ENCODE peak calls at places on chromosome 1, in nine cellular contexts. One of them, this sample, is unnamed.

GRCh38 chr1:173009597-173009996 is 41.1 kb downstream of the TNFSF18 start:
- DNase-seq in GM06990: no peak
- DNase-seq in esophagus squamous epithelium: no peak
- DNase-seq in tibial nerve: peak
- DNase-seq in lower lobe of right lung: peak
- DNase-seq in GM10248: no peak
- DNase-seq in fibroblast of lung: no peak
- DNase-seq in fibroblast of pulmonary artery: peak
- DNase-seq in endothelial cell of umbilical vein: peak
- DNase-seq in this sample: no peak

GRCh38 chr1:147549526-147549925 is 8.2 kb downstream of the BCL9 start:
- DNase-seq in fibroblast of pulmonary artery: no peak
- DNase-seq in GM06990: no peak
- DNase-seq in esophagus squamous epithelium: no peak
- DNase-seq in GM10248: no peak
- DNase-seq in lower lobe of right lung: no peak
- DNase-seq in tibial nerve: no peak
- DNase-seq in fibroblast of lung: no peak
- DNase-seq in endothelial cell of umbilical vein: no peak
- DNase-seq in this sample: no peak

GRCh38 chr1:2174348-2175054 is 20.1 kb downstream of the FAAP20 start:
- DNase-seq in esophagus squamous epithelium: no peak
- DNase-seq in lower lobe of right lung: no peak
- DNase-seq in GM06990: no peak
- DNase-seq in fibroblast of pulmonary artery: peak
- DNase-seq in GM10248: peak
- DNase-seq in fibroblast of lung: peak
- DNase-seq in endothelial cell of umbilical vein: peak
- DNase-seq in tibial nerve: peak
- DNase-seq in this sample: peak

GRCh38 chr1:95903060-95903459 is 669.0 kb downstream of the RWDD3 start:
- DNase-seq in GM10248: no peak
- DNase-seq in fibroblast of lung: no peak
- DNase-seq in esophagus squamous epithelium: no peak
- DNase-seq in tibial nerve: no peak
- DNase-seq in fibroblast of pulmonary artery: no peak
- DNase-seq in endothelial cell of umbilical vein: no peak
- DNase-seq in lower lobe of right lung: no peak
- DNase-seq in GM06990: no peak
- DNase-seq in this sample: no peak

GRCh38 chr1:53499257-53500183 is 40.3 kb downstream of the DMRTB1 start:
- DNase-seq in endothelial cell of umbilical vein: no peak
- DNase-seq in GM06990: no peak
- DNase-seq in esophagus squamous epithelium: no peak
- DNase-seq in tibial nerve: no peak
- DNase-seq in fibroblast of lung: no peak
- DNase-seq in GM10248: no peak
- DNase-seq in lower lobe of right lung: no peak
- DNase-seq in fibroblast of pulmonary artery: no peak
- DNase-seq in this sample: no peak

GRCh38 chr1:68332041-68332440 is 99.7 kb upstream of the WLS start:
- DNase-seq in GM06990: no peak
- DNase-seq in fibroblast of lung: no peak
- DNase-seq in fibroblast of pulmonary artery: no peak
- DNase-seq in tibial nerve: no peak
- DNase-seq in esophagus squamous epithelium: no peak
- DNase-seq in endothelial cell of umbilical vein: no peak
- DNase-seq in GM10248: no peak
- DNase-seq in lower lobe of right lung: no peak
- DNase-seq in this sample: no peak

GRCh38 chr1:76950306-76950705 is 83.0 kb downstream of the ST6GALNAC5 start:
- DNase-seq in endothelial cell of umbilical vein: no peak
- DNase-seq in tibial nerve: no peak
- DNase-seq in GM06990: no peak
- DNase-seq in esophagus squamous epithelium: no peak
- DNase-seq in GM10248: no peak
- DNase-seq in fibroblast of pulmonary artery: no peak
- DNase-seq in lower lobe of right lung: no peak
- DNase-seq in fibroblast of lung: no peak
- DNase-seq in this sample: no peak

GRCh38 chr1:186282466-186282865 is 92.6 kb downstream of the TPR start:
- DNase-seq in fibroblast of lung: no peak
- DNase-seq in esophagus squamous epithelium: no peak
- DNase-seq in fibroblast of pulmonary artery: no peak
- DNase-seq in GM06990: no peak
- DNase-seq in tibial nerve: no peak
- DNase-seq in endothelial cell of umbilical vein: no peak
- DNase-seq in GM10248: no peak
- DNase-seq in lower lobe of right lung: no peak
- DNase-seq in this sample: no peak

GRCh38 chr1:17027403-17027802 is 15.7 kb upstream of the ATP13A2 start:
- DNase-seq in tibial nerve: peak
- DNase-seq in endothelial cell of umbilical vein: no peak
- DNase-seq in esophagus squamous epithelium: no peak
- DNase-seq in GM06990: no peak
- DNase-seq in fibroblast of lung: peak
- DNase-seq in lower lobe of right lung: peak
- DNase-seq in GM10248: no peak
- DNase-seq in fibroblast of pulmonary artery: no peak
- DNase-seq in this sample: no peak

GRCh38 chr1:82000221-82000620 is 199.5 kb downstream of the ADGRL2 start:
- DNase-seq in esophagus squamous epithelium: no peak
- DNase-seq in tibial nerve: no peak
- DNase-seq in GM06990: no peak
- DNase-seq in fibroblast of pulmonary artery: no peak
- DNase-seq in GM10248: no peak
- DNase-seq in endothelial cell of umbilical vein: no peak
- DNase-seq in lower lobe of right lung: no peak
- DNase-seq in fibroblast of lung: no peak
- DNase-seq in this sample: no peak

GRCh38 chr1:212853658-212854057 is 4.4 kb upstream of the FLVCR1 start:
- DNase-seq in GM10248: no peak
- DNase-seq in esophagus squamous epithelium: no peak
- DNase-seq in endothelial cell of umbilical vein: no peak
- DNase-seq in lower lobe of right lung: no peak
- DNase-seq in GM06990: no peak
- DNase-seq in tibial nerve: no peak
- DNase-seq in fibroblast of pulmonary artery: no peak
- DNase-seq in fibroblast of lung: no peak
- DNase-seq in this sample: no peak

GRCh38 chr1:119771016-119771415 is 2.3 kb upstream of the HMGCS2 start:
- DNase-seq in fibroblast of pulmonary artery: no peak
- DNase-seq in tibial nerve: no peak
- DNase-seq in fibroblast of lung: no peak
- DNase-seq in esophagus squamous epithelium: no peak
- DNase-seq in GM10248: no peak
- DNase-seq in endothelial cell of umbilical vein: peak
- DNase-seq in GM06990: no peak
- DNase-seq in lower lobe of right lung: no peak
- DNase-seq in this sample: no peak

GRCh38 chr1:39507230-39507928 is 15.9 kb downstream of the BMP8A start:
- DNase-seq in GM06990: no peak
- DNase-seq in fibroblast of lung: no peak
- DNase-seq in lower lobe of right lung: no peak
- DNase-seq in GM10248: no peak
- DNase-seq in endothelial cell of umbilical vein: no peak
- DNase-seq in tibial nerve: no peak
- DNase-seq in esophagus squamous epithelium: no peak
- DNase-seq in fibroblast of pulmonary artery: no peak
- DNase-seq in this sample: peak

GRCh38 chr1:174998569-174999215 is 1.1 kb upstream of the CACYBP start:
- DNase-seq in fibroblast of pulmonary artery: peak
- DNase-seq in endothelial cell of umbilical vein: peak
- DNase-seq in tibial nerve: peak
- DNase-seq in esophagus squamous epithelium: no peak
- DNase-seq in fibroblast of lung: peak
- DNase-seq in GM10248: peak
- DNase-seq in lower lobe of right lung: no peak
- DNase-seq in GM06990: no peak
- DNase-seq in this sample: peak

GRCh38 chr1:16321176-16321867 is 31.0 kb downstream of the FBXO42 start:
- DNase-seq in fibroblast of lung: no peak
- DNase-seq in GM10248: no peak
- DNase-seq in esophagus squamous epithelium: no peak
- DNase-seq in GM06990: no peak
- DNase-seq in lower lobe of right lung: no peak
- DNase-seq in endothelial cell of umbilical vein: no peak
- DNase-seq in tibial nerve: no peak
- DNase-seq in fibroblast of pulmonary artery: peak
- DNase-seq in this sample: no peak

GRCh38 chr1:62245201-62245600 is 50.6 kb downstream of the L1TD1 start:
- DNase-seq in fibroblast of pulmonary artery: no peak
- DNase-seq in endothelial cell of umbilical vein: no peak
- DNase-seq in fibroblast of lung: no peak
- DNase-seq in GM10248: no peak
- DNase-seq in tibial nerve: no peak
- DNase-seq in GM06990: no peak
- DNase-seq in lower lobe of right lung: no peak
- DNase-seq in esophagus squamous epithelium: no peak
- DNase-seq in this sample: no peak

GRCh38 chr1:169610110-169610509 is 19.8 kb downstream of the SELP start:
- DNase-seq in esophagus squamous epithelium: no peak
- DNase-seq in tibial nerve: no peak
- DNase-seq in endothelial cell of umbilical vein: peak
- DNase-seq in fibroblast of lung: no peak
- DNase-seq in lower lobe of right lung: no peak
- DNase-seq in fibroblast of pulmonary artery: peak
- DNase-seq in GM10248: no peak
- DNase-seq in GM06990: no peak
- DNase-seq in this sample: no peak

GRCh38 chr1:43683560-43683959 is 23.8 kb upstream of the ST3GAL3 start:
- DNase-seq in endothelial cell of umbilical vein: no peak
- DNase-seq in fibroblast of lung: no peak
- DNase-seq in fibroblast of pulmonary artery: no peak
- DNase-seq in GM10248: no peak
- DNase-seq in tibial nerve: no peak
- DNase-seq in GM06990: no peak
- DNase-seq in lower lobe of right lung: no peak
- DNase-seq in esophagus squamous epithelium: no peak
- DNase-seq in this sample: no peak

GRCh38 chr1:178672434-178672833 is 52.6 kb upstream of the RALGPS2 start:
- DNase-seq in lower lobe of right lung: no peak
- DNase-seq in GM06990: no peak
- DNase-seq in endothelial cell of umbilical vein: no peak
- DNase-seq in fibroblast of lung: no peak
- DNase-seq in GM10248: no peak
- DNase-seq in esophagus squamous epithelium: no peak
- DNase-seq in fibroblast of pulmonary artery: no peak
- DNase-seq in tibial nerve: no peak
- DNase-seq in this sample: no peak
- TF ChIP-seq CTCF in lower lobe of right lung: no peak
- TF ChIP-seq CTCF in GM06990: no peak
- TF ChIP-seq CTCF in endothelial cell of umbilical vein: no peak
- TF ChIP-seq CTCF in fibroblast of lung: no peak
- TF ChIP-seq CTCF in GM10248: no peak
- TF ChIP-seq CTCF in esophagus squamous epithelium: no peak
- TF ChIP-seq CTCF in fibroblast of pulmonary artery: no peak
- TF ChIP-seq CTCF in tibial nerve: no peak
- TF ChIP-seq CTCF in this sample: no peak

GRCh38 chr1:65435987-65436386 is 15.5 kb downstream of the LEPR start:
- DNase-seq in GM06990: no peak
- DNase-seq in lower lobe of right lung: no peak
- DNase-seq in GM10248: no peak
- DNase-seq in endothelial cell of umbilical vein: no peak
- DNase-seq in tibial nerve: no peak
- DNase-seq in esophagus squamous epithelium: no peak
- DNase-seq in fibroblast of pulmonary artery: peak
- DNase-seq in fibroblast of lung: peak
- DNase-seq in this sample: no peak
- TF ChIP-seq CTCF in GM06990: no peak
- TF ChIP-seq CTCF in lower lobe of right lung: no peak
- TF ChIP-seq CTCF in GM10248: no peak
- TF ChIP-seq CTCF in endothelial cell of umbilical vein: no peak
- TF ChIP-seq CTCF in tibial nerve: no peak
- TF ChIP-seq CTCF in esophagus squamous epithelium: no peak
- TF ChIP-seq CTCF in fibroblast of pulmonary artery: no peak
- TF ChIP-seq CTCF in fibroblast of lung: no peak
- TF ChIP-seq CTCF in this sample: no peak

GRCh38 chr1:181391297-181391905 is 91.9 kb upstream of the CACNA1E start:
- DNase-seq in tibial nerve: no peak
- DNase-seq in lower lobe of right lung: no peak
- DNase-seq in GM06990: no peak
- DNase-seq in endothelial cell of umbilical vein: no peak
- DNase-seq in GM10248: no peak
- DNase-seq in esophagus squamous epithelium: no peak
- DNase-seq in fibroblast of lung: no peak
- DNase-seq in fibroblast of pulmonary artery: no peak
- DNase-seq in this sample: peak
- TF ChIP-seq CTCF in tibial nerve: no peak
- TF ChIP-seq CTCF in lower lobe of right lung: no peak
- TF ChIP-seq CTCF in GM06990: no peak
- TF ChIP-seq CTCF in endothelial cell of umbilical vein: no peak
- TF ChIP-seq CTCF in GM10248: no peak
- TF ChIP-seq CTCF in esophagus squamous epithelium: no peak
- TF ChIP-seq CTCF in fibroblast of lung: no peak
- TF ChIP-seq CTCF in fibroblast of pulmonary artery: no peak
- TF ChIP-seq CTCF in this sample: no peak

GRCh38 chr1:246528933-246529731 is 22.1 kb upstream of the SMYD3 start:
- DNase-seq in endothelial cell of umbilical vein: no peak
- DNase-seq in fibroblast of pulmonary artery: no peak
- DNase-seq in fibroblast of lung: no peak
- DNase-seq in GM10248: no peak
- DNase-seq in tibial nerve: no peak
- DNase-seq in lower lobe of right lung: no peak
- DNase-seq in esophagus squamous epithelium: no peak
- DNase-seq in GM06990: no peak
- DNase-seq in this sample: no peak

GRCh38 chr1:246534114-246534513 is 27.0 kb upstream of the SMYD3 start:
- DNase-seq in fibroblast of lung: no peak
- DNase-seq in GM10248: no peak
- DNase-seq in GM06990: no peak
- DNase-seq in esophagus squamous epithelium: no peak
- DNase-seq in lower lobe of right lung: no peak
- DNase-seq in fibroblast of pulmonary artery: no peak
- DNase-seq in tibial nerve: no peak
- DNase-seq in endothelial cell of umbilical vein: no peak
- DNase-seq in this sample: no peak

GRCh38 chr1:246530482-246530881 is 23.4 kb upstream of the SMYD3 start:
- DNase-seq in endothelial cell of umbilical vein: no peak
- DNase-seq in esophagus squamous epithelium: no peak
- DNase-seq in fibroblast of pulmonary artery: no peak
- DNase-seq in fibroblast of lung: no peak
- DNase-seq in GM10248: no peak
- DNase-seq in GM06990: no peak
- DNase-seq in lower lobe of right lung: no peak
- DNase-seq in tibial nerve: no peak
- DNase-seq in this sample: no peak

GRCh38 chr1:246533371-246533905 is 26.4 kb upstream of the SMYD3 start:
- DNase-seq in fibroblast of pulmonary artery: no peak
- DNase-seq in fibroblast of lung: no peak
- DNase-seq in tibial nerve: no peak
- DNase-seq in GM10248: no peak
- DNase-seq in GM06990: no peak
- DNase-seq in esophagus squamous epithelium: no peak
- DNase-seq in endothelial cell of umbilical vein: no peak
- DNase-seq in lower lobe of right lung: no peak
- DNase-seq in this sample: no peak

DNA sequence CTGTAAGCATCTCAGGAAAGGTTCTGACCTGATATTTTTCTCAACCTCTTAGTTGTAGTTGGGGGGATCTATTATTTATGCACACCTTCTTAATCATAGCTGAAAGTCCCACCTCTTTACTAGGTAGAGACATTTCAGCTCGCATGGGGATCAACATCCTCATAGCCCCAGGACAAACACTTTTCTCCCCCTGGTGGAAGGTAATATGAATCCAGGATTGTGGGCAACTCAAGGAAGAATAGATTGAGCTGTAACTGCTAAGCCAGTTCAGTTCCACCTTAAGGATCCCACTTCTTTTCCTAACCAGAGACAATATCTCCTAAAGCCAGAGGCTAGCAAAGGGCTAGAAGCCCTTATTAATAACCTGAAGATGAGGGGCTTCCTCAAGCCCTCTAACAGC is 25.4 kb upstream of the SMYD3 start:
- DNase-seq in endothelial cell of umbilical vein: no peak
- DNase-seq in esophagus squamous epithelium: no peak
- DNase-seq in GM06990: no peak
- DNase-seq in fibroblast of lung: no peak
- DNase-seq in lower lobe of right lung: no peak
- DNase-seq in GM10248: no peak
- DNase-seq in fibroblast of pulmonary artery: no peak
- DNase-seq in tibial nerve: no peak
- DNase-seq in this sample: no peak
- TF ChIP-seq CTCF in endothelial cell of umbilical vein: no peak
- TF ChIP-seq CTCF in esophagus squamous epithelium: no peak
- TF ChIP-seq CTCF in GM06990: no peak
- TF ChIP-seq CTCF in fibroblast of lung: peak
- TF ChIP-seq CTCF in lower lobe of right lung: peak
- TF ChIP-seq CTCF in GM10248: no peak
- TF ChIP-seq CTCF in fibroblast of pulmonary artery: peak
- TF ChIP-seq CTCF in tibial nerve: no peak
- TF ChIP-seq CTCF in this sample: no peak